ENCODE peak calls at places on chromosomes 12 and 14, in nine cellular contexts. E, D, Q, W, A, J, N, M and V are unnamed samples.

GRCh38 chr12:59643576-59643975 is 47.7 kb downstream of the SLC16A7 start:
- DNase-seq in E (no peak), D (no peak), Q (no peak), W (no peak), A (no peak), J (no peak), N (no peak), M (no peak), V (no peak)

GRCh38 chr12:51324953-51325352 is 979 bp upstream of the BIN2 start:
- DNase-seq in E (no peak), D (no peak), Q (no peak), W (no peak), A (no peak), J (no peak), N (no peak), M (no peak), V (no peak)

GRCh38 chr12:89140141-89140540 is 212.2 kb downstream of the DUSP6 start:
- DNase-seq in E (no peak), D (no peak), Q (no peak), W (peak; percentile 33), A (no peak), J (no peak), N (no peak), M (no peak), V (no peak)

GRCh38 chr14:23054000-23054811 is 3.1 kb downstream of the CDH24 start:
- DNase-seq in E (no peak), D (no peak), Q (no peak), W (no peak), A (no peak), J (no peak), N (no peak), M (peak; percentile 28), V (no peak)

GRCh38 chr14:20469242-20469889 is at the start of gene PNP:
- DNase-seq in E (peak; percentile 87), D (peak; percentile 82), Q (peak; percentile 86), W (peak; percentile 94), A (peak; percentile 70), J (peak; percentile 78), N (peak; percentile 64), M (peak; percentile 88), V (peak; percentile 93)

GRCh38 chr12:126436041-126436440 is 1370.8 kb downstream of the AACS start:
- DNase-seq in E (no peak), D (no peak), Q (no peak), W (no peak), A (no peak), J (no peak), N (no peak), M (no peak), V (no peak)

GRCh38 chr12:107178776-107179175 is 85.4 kb upstream of the CRY1 start:
- DNase-seq in E (no peak), D (no peak), Q (no peak), W (no peak), A (no peak), J (no peak), N (no peak), M (no peak), V (no peak)

GRCh38 chr12:39573971-39574370 is 45.6 kb downstream of the ABCD2 start:
- DNase-seq in E (no peak), D (no peak), Q (no peak), W (no peak), A (no peak), J (no peak), N (no peak), M (no peak), V (no peak)

GRCh38 chr12:121494093-121494787 is 86.6 kb downstream of the KDM2B start:
- DNase-seq in E (no peak), D (no peak), Q (peak; percentile 43), W (peak; percentile 31), A (no peak), J (peak; percentile 33), N (no peak), M (peak; percentile 68), V (no peak)